ENCODE peak calls at places on chromosomes 11 and 22, in six cellular contexts. U is sigmoid colon, F is fibroblast of villous mesenchyme, X is AG04450, C is GM12865, P is brain microvascular endothelial cell. Y is an unnamed sample.

GRCh38 chr22:31812977-31813605 is 59.3 kb downstream of the DEPDC5 start:
- DNase-seq in P (no peak), U (no peak), C (no peak), X (no peak), F (no peak), Y (no peak)

GRCh38 chr11:108508653-108509593 is 10.7 kb upstream of the POGLUT3 start:
- DNase-seq in C (no peak), U (no peak), X (no peak), F (no peak), P (no peak), Y (no peak)

GRCh38 chr11:45238724-45239123 is 47.4 kb downstream of the SYT13 start:
- DNase-seq in C (no peak), X (peak; percentile 21), P (peak; percentile 84), U (peak; percentile 74), F (peak; percentile 3), Y (no peak)

GRCh38 chr11:111749646-111750045 is 16.5 kb downstream of the PPP2R1B start:
- DNase-seq in U (no peak), X (no peak), F (no peak), P (no peak), C (no peak), Y (no peak)

GRCh38 chr11:12285106-12285505 is 92.3 kb upstream of the PARVA start:
- DNase-seq in P (peak; percentile 93), U (no peak), X (peak; percentile 89), F (peak; percentile 97), C (no peak), Y (no peak)

GRCh38 chr11:19683141-19683805 is 29.4 kb upstream of the NAV2 start:
- DNase-seq in X (no peak), P (no peak), U (peak; percentile 94), C (no peak), F (no peak), Y (no peak)

GRCh38 chr11:1401656-1402221 is 12.0 kb downstream of the BRSK2 start:
- DNase-seq in C (peak; percentile 28), P (peak; percentile 34), X (peak; percentile 20), U (no peak), F (peak; percentile 56), Y (peak; percentile 49)

GRCh38 chr11:119194811-119195210 is 9.5 kb downstream of the NHERF4 start:
- DNase-seq in F (no peak), U (no peak), P (no peak), C (no peak), X (no peak), Y (no peak)

GRCh38 chr11:73230276-73230875 is 12.3 kb downstream of the P2RY2 start:
- DNase-seq in C (no peak), F (no peak), U (peak; percentile 39), P (no peak), X (no peak), Y (no peak)

GRCh38 chr22:27045103-27045940 is 387.9 kb downstream of the MIAT start:
- DNase-seq in P (peak; percentile 65), F (peak; percentile 46), C (no peak), X (no peak), U (no peak), Y (no peak)

GRCh38 chr22:49746065-49746464 is 81.6 kb downstream of the BRD1 start:
- DNase-seq in U (no peak), P (no peak), X (no peak), C (no peak), F (no peak), Y (no peak)

GRCh38 chr11:101428918-101429317 is 154.9 kb downstream of the TRPC6 start:
- DNase-seq in P (peak; percentile 20), F (peak; percentile 19), U (no peak), X (no peak), C (peak; percentile 26), Y (no peak)

GRCh38 chr11:126354631-126355323 is 709 bp upstream of the ST3GAL4 start:
- DNase-seq in F (no peak), C (peak; percentile 50), P (no peak), U (peak; percentile 53), X (no peak), Y (peak; percentile 19)

GRCh38 chr11:88377661-88378060 is 40.1 kb upstream of the CTSC start:
- DNase-seq in X (no peak), U (no peak), C (no peak), P (no peak), F (no peak), Y (no peak)

GRCh38 chr22:30855266-30855665 is 113.3 kb downstream of the MORC2 start:
- DNase-seq in X (no peak), C (no peak), U (no peak), F (no peak), P (no peak), Y (no peak)

GRCh38 chr11:43282607-43283440 is 29.0 kb upstream of the API5 start:
- DNase-seq in U (no peak), X (no peak), F (peak; percentile 30), C (peak; percentile 62), P (peak; percentile 20), Y (no peak)

GRCh38 chr11:85737738-85738137 is 51.7 kb upstream of the CCDC89 start:
- DNase-seq in C (no peak), P (no peak), F (no peak), X (no peak), U (no peak), Y (no peak)

GRCh38 chr22:35376728-35377472 is 4.0 kb upstream of the HMOX1 start:
- DNase-seq in F (peak; percentile 99), C (peak; percentile 92), X (peak; percentile 97), U (peak; percentile 98), P (peak; percentile 96), Y (peak; percentile 99)

GRCh38 chr22:27303718-27304117 is 497.8 kb downstream of the MN1 start:
- DNase-seq in C (no peak), P (no peak), U (no peak), F (no peak), X (no peak), Y (no peak)

GRCh38 chr22:49833340-49834007 is 5.8 kb upstream of the BRD1 start:
- DNase-seq in C (no peak), P (no peak), X (no peak), F (no peak), U (no peak), Y (peak; percentile 30)

GRCh38 chr11:36577859-36578258 is 10.1 kb downstream of the RAG1 start:
- DNase-seq in F (no peak), C (no peak), P (no peak), X (no peak), U (no peak), Y (no peak)

GRCh38 chr22:23220485-23221350 is 40.4 kb downstream of the BCR start:
- DNase-seq in F (peak; percentile 42), C (peak; percentile 67), U (no peak), X (no peak), P (no peak), Y (no peak)

GRCh38 chr22:37314315-37315046 is 32.2 kb downstream of the CYTH4 start:
- DNase-seq in F (no peak), C (peak; percentile 61), X (no peak), P (no peak), U (no peak), Y (peak; percentile 48)

GRCh38 chr22:44192098-44192810 is 11.5 kb downstream of the PARVG start:
- DNase-seq in P (peak; percentile 2), U (peak; percentile 46), X (no peak), F (no peak), C (peak; percentile 71), Y (peak; percentile 91)

GRCh38 chr11:128492903-128493569 is 94.3 kb downstream of the ETS1 start:
- DNase-seq in P (no peak), C (no peak), X (no peak), F (no peak), U (no peak), Y (no peak)

GRCh38 chr11:908273-908672 is 2.3 kb downstream of the CHID1 start:
- DNase-seq in C (no peak), U (no peak), P (no peak), F (no peak), X (no peak), Y (no peak)

DNA sequence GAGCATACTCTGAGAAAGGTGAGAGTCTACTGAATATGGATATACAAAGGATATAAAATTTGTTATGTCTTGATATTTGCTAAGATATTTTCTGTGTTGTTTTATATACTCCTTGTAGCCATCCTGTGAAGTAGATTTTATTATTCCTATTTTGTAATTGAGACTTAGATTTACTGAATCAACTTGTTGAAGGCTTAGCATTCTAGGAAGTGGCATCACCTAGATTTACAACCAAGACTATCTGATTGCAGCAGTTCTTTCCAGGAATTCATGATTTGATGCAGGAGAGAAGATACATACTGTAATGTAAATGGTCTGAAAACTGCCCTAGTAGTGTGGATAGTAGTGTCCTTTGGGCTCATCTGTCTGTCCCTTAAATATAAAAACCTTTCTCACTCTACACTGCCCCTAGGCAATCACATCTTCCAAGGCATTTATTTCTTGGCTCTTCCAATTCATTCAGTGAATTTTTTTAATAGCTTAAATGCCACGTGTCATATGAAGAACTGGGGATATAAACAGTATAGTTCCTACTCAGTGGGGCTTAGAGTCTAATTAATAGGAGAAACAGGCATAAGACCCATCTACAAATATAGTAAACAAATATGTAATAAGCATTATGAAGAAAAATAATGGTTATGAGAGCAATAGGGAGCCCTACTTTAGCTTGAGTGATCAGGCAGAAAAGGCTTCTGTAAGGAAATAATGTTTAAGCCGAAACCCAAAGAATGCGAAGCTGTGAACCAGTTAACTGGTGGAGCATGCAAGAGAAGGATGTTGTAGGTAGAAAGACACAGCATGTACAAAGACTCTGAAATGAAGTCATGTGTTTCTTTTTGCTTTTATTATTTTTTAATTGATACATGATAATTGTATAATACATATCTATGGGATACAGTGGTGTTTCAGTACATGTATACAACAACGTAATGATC is 13.6 kb downstream of the IPO7 start:
- DNase-seq in C (peak; percentile 48), P (no peak), U (no peak), F (no peak), X (no peak), Y (no peak)
- TF ChIP-seq CTCF in C (no peak), P (no peak), U (no peak), F (no peak), X (no peak), Y (no peak)

DNA sequence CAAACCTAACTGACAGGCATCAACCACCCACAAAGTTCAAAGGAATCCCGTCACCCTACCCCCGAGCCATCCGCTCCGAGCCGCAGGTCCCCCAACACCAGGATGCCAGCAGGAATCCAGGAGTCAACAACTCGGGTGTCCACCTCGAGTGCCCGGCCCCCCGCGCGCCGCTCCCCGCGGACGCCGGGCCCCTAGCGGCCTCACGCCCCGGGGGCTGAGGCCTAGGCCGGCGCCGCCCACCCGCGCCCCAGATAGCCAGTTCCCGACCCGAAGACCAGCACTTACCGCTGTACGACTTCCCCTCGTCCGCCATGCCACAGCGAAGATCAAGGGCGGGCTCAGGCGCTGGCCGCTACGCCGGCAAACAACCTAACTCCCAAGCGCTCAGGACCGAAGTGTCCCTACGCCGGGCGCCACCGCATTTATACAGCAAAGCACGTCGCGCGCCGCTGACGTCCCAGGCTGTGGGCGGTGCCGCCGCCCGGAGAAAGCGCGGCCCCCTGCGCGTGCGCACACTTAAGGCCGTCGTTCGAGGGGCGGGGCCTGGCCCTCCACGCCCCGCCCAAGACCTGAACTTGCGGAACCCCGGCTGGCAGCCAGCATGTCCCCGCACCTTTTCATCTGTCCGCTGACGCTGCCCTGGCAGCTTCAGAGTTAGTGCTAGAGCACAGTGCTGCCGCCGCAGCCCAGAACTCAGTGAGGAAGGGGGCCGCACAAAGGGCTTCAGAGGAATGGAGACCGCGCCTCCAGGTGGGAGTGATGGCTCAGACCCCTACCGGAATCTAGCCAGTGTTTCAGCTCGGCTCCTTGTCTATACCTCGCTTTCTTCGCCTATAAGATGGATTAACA is at the start of gene NXF1:
- DNase-seq in U (peak; percentile 97), X (peak; percentile 87), P (peak; percentile 85), C (peak; percentile 99), F (peak; percentile 95), Y (peak; percentile 96)
- TF ChIP-seq CTCF in U (no peak), X (peak; percentile 14), P (peak; percentile 39), C (peak; percentile 3), F (peak; percentile 10), Y (no peak)

GRCh38 chr11:131688056-131688693 is 317.8 kb downstream of the NTM start:
- DNase-seq in X (no peak), C (peak; percentile 57), F (peak; percentile 42), P (peak; percentile 36), U (no peak), Y (no peak)
- TF ChIP-seq CTCF in X (peak; percentile 89), C (peak; percentile 78), F (peak; percentile 75), P (peak; percentile 72), U (peak; percentile 95), Y (peak; percentile 77)

GRCh38 chr11:63822438-63822837 is 9.2 kb downstream of the SPINDOC start:
- DNase-seq in U (no peak), P (no peak), C (no peak), F (no peak), X (no peak), Y (no peak)
- TF ChIP-seq CTCF in U (no peak), P (no peak), C (no peak), F (no peak), X (no peak), Y (no peak)